ENCODE peak calls at places on chromosomes 13 and 19, in four cellular contexts. X is H1, N is H9, P is IMR-90. F is an unnamed sample.

GRCh38 chr13:28744656-28745055 is 25.9 kb upstream of the SLC46A3 start:
- DNase-seq in X (no peak), N (no peak), P (no peak), F (peak)

GRCh38 chr19:47124937-47125668 is 5.5 kb upstream of the SAE1 start:
- DNase-seq in X (no peak), N (peak), P (peak), F (peak)

GRCh38 chr13:43730642-43731041 is 56.1 kb downstream of the ENOX1 start:
- DNase-seq in X (no peak), N (no peak), P (peak), F (no peak)

GRCh38 chr19:32339988-32340874 is 5.2 kb upstream of the ZNF507 start:
- DNase-seq in X (no peak), N (peak), P (peak), F (peak)

GRCh38 chr13:37194428-37194861 is 89.0 kb upstream of the CSNK1A1L start:
- DNase-seq in X (no peak), N (no peak), P (peak), F (no peak)

GRCh38 chr13:53272873-53273272 is 244.3 kb downstream of the OLFM4 start:
- DNase-seq in X (no peak), N (no peak), P (no peak), F (peak)

GRCh38 chr13:99995503-99996176 is 14.1 kb downstream of the ZIC2 start:
- DNase-seq in X (no peak), N (no peak), P (no peak), F (peak)

GRCh38 chr19:48674921-48675824 is 2.4 kb upstream of the NTN5 start:
- DNase-seq in X (no peak), N (peak), P (peak), F (peak)

GRCh38 chr19:49455729-49456128 is 2.7 kb downstream of the ALDH16A1 start:
- DNase-seq in X (no peak), N (no peak), P (no peak), F (no peak)

GRCh38 chr19:33740811-33741396 is 55.8 kb upstream of the KCTD15 start:
- DNase-seq in X (peak), N (peak), P (peak), F (peak)

GRCh38 chr19:47122359-47123335 is 8.0 kb upstream of the SAE1 start:
- DNase-seq in X (no peak), N (no peak), P (peak), F (no peak)

GRCh38 chr13:63209330-63210017 is 1793.8 kb upstream of the PCDH20 start:
- DNase-seq in X (no peak), N (no peak), P (peak), F (no peak)

GRCh38 chr13:64723735-64724134 is 2506.4 kb downstream of the PCDH9 start:
- DNase-seq in X (peak), N (no peak), P (peak), F (peak)

GRCh38 chr19:12484371-12485322 is at the start of gene ZNF709:
- DNase-seq in X (peak), N (peak), P (peak), F (peak)

GRCh38 chr13:53631511-53631910 is 602.9 kb downstream of the OLFM4 start:
- DNase-seq in X (no peak), N (peak), P (no peak), F (peak)

GRCh38 chr13:109315481-109315880 is 470.9 kb downstream of the IRS2 start:
- DNase-seq in X (no peak), N (no peak), P (no peak), F (no peak)

GRCh38 chr19:54074851-54075250 is 6.3 kb downstream of the TARM1 start:
- DNase-seq in X (no peak), N (no peak), P (no peak), F (no peak)

GRCh38 chr13:93522486-93522885 is 295.9 kb downstream of the GPC6 start:
- DNase-seq in X (no peak), N (no peak), P (peak), F (peak)

GRCh38 chr19:31560021-31560770 is 211.0 kb upstream of the TSHZ3 start:
- DNase-seq in X (no peak), N (no peak), P (peak), F (no peak)

GRCh38 chr19:34603003-34603402 is 74.0 kb downstream of the SCGB2B2 start:
- DNase-seq in X (no peak), N (no peak), P (no peak), F (no peak)

GRCh38 chr19:55212447-55212846 is 3.1 kb upstream of the PTPRH start:
- DNase-seq in X (no peak), N (no peak), P (no peak), F (peak)

GRCh38 chr19:47263169-47263560 is 6.8 kb downstream of the CCDC9 start:
- DNase-seq in X (no peak), N (no peak), P (no peak), F (no peak)

GRCh38 chr13:45807520-45808099 is 43.9 kb downstream of the SIAH3 start:
- DNase-seq in X (no peak), N (peak), P (peak), F (peak)

GRCh38 chr13:45367995-45368394 is 27.0 kb upstream of the TPT1 start:
- DNase-seq in X (no peak), N (no peak), P (no peak), F (no peak)

GRCh38 chr19:40366697-40367561 is 18.4 kb downstream of the PLD3 start:
- DNase-seq in X (peak), N (peak), P (peak), F (peak)

GRCh38 chr13:46739447-46740125 is 57.4 kb downstream of the ESD start:
- DNase-seq in X (no peak), N (no peak), P (no peak), F (no peak)

GRCh38 chr13:95512957-95513356 is 39.6 kb upstream of the CLDN10 start:
- DNase-seq in X (no peak), N (no peak), P (no peak), F (no peak)

GRCh38 chr13:51760592-51760991 is 43.4 kb downstream of the DHRS12 start:
- DNase-seq in X (no peak), N (no peak), P (no peak), F (no peak)

GRCh38 chr19:3061214-3062161 is 807 bp downstream of the TLE5 start:
- DNase-seq in X (no peak), N (no peak), P (peak), F (no peak)

GRCh38 chr19:16025108-16026101 is 50.9 kb upstream of the TPM4 start:
- DNase-seq in X (no peak), N (peak), P (peak), F (peak)

GRCh38 chr13:32316476-32316875 is 1.2 kb downstream of the BRCA2 start:
- DNase-seq in X (no peak), N (no peak), P (no peak), F (no peak)

GRCh38 chr19:42316223-42317211 is 3.4 kb downstream of the TMEM145 start:
- DNase-seq in X (no peak), N (no peak), P (peak), F (no peak)

GRCh38 chr19:17469371-17470203 is 737 bp upstream of the SLC27A1 start:
- DNase-seq in X (peak), N (peak), P (peak), F (peak)

GRCh38 chr19:17469092-17469370 is 1.3 kb upstream of the SLC27A1 start:
- DNase-seq in X (no peak), N (no peak), P (peak), F (no peak)

GRCh38 chr19:17468302-17469091 is 1.8 kb upstream of the SLC27A1 start:
- DNase-seq in X (no peak), N (no peak), P (no peak), F (no peak)

GRCh38 chr19:17471410-17472125 is 1.2 kb downstream of the SLC27A1 start:
- DNase-seq in X (no peak), N (no peak), P (no peak), F (no peak)

GRCh38 chr19:17470204-17470841 is at the start of gene SLC27A1:
- DNase-seq in X (peak), N (peak), P (peak), F (peak)
- H4K5ac ChIP-seq in X (peak), N (no peak), P (peak), F (no peak)

GRCh38 chr13:39777021-39777420 is 121.6 kb downstream of the COG6 start:
- DNase-seq in X (no peak), N (no peak), P (no peak), F (peak)
- H3K4ac ChIP-seq in X (no peak), N (no peak), P (peak), F (no peak)

DNA sequence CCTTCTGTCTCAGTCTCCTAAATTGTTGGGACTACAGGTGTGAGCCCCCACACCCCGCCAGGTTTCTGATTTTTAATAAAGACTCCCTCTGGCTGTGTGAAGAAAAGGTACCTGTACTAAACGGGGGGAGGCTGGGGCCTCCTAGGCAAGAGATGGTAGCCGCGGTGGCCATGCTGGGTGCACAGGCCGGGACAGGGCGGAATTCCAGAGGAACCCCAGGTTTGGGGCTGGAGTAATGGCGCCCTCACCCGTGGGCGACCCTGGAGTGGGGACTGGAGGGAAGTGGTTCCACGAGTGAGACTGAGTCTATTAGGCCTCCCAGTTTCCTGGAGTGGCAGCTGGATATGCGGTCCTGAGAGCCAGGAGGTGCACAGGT is 1.6 kb upstream of the CBARP start:
- DNase-seq in X (no peak), N (no peak), P (no peak), F (no peak)
- H3K4me2 ChIP-seq in X (peak), N (peak), P (peak), F (no peak)

GRCh38 chr19:45217193-45217956 is 27.8 kb downstream of the EXOC3L2 start:
- DNase-seq in X (no peak), N (no peak), P (no peak), F (no peak)

GRCh38 chr19:45217957-45218334 is 27.3 kb downstream of the EXOC3L2 start:
- DNase-seq in X (no peak), N (no peak), P (no peak), F (no peak)

GRCh38 chr19:45213031-45213430 is 32.2 kb downstream of the EXOC3L2 start:
- DNase-seq in X (no peak), N (no peak), P (no peak), F (no peak)

GRCh38 chr19:45216677-45217076 is 28.5 kb downstream of the EXOC3L2 start:
- DNase-seq in X (no peak), N (no peak), P (no peak), F (no peak)

DNA sequence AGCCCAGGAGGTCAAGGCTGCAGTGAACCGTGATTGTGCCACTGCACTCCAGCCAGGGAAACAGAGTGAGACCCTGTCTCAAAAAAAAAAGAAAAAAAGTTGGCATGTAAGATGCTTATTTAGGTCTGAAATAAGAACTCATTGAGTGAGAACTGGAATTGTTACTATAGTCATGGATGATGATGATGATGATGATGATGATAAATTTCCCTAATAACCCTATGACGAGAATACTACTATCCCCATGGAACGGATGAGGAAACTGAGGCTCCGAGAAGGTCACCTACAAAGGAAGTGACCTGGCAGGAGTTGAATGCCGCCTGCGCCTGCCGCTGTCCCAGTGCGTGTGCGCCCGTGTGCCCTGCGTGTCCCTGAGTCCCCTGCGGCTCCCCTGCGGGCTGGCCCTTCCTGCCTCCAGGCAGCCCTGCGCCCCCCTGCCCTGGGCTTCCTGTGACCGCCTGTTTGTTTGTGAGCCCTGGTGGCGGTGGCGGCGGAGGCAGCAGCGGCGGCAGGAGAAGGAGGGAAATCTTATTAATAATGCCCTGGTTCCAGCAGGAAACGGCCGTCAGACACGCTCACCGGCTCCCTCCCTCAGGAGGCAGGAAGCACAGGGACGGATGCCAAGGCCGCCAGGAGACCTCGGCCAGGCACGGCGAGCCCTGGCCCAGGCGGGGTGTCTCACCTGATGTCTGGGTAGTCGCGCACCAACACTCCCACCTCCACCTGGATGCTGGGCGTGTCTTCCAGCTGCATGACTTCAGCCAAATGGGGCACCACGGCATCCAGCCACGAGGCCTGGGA is 29.6 kb downstream of the EXOC3L2 start:
- DNase-seq in X (no peak), N (peak), P (no peak), F (peak)
- H4K5ac ChIP-seq in X (no peak), N (no peak), P (no peak), F (no peak)

GRCh38 chr13:77460195-77460594 is 75.3 kb upstream of the SCEL start:
- DNase-seq in X (no peak), N (no peak), P (no peak), F (no peak)
- H3K4ac ChIP-seq in X (no peak), N (no peak), P (no peak), F (no peak)

GRCh38 chr19:18608102-18608804 is 1.7 kb upstream of the CRLF1 start:
- DNase-seq in X (no peak), N (no peak), P (no peak), F (no peak)
- H3K4me2 ChIP-seq in X (no peak), N (no peak), P (no peak), F (no peak)

DNA sequence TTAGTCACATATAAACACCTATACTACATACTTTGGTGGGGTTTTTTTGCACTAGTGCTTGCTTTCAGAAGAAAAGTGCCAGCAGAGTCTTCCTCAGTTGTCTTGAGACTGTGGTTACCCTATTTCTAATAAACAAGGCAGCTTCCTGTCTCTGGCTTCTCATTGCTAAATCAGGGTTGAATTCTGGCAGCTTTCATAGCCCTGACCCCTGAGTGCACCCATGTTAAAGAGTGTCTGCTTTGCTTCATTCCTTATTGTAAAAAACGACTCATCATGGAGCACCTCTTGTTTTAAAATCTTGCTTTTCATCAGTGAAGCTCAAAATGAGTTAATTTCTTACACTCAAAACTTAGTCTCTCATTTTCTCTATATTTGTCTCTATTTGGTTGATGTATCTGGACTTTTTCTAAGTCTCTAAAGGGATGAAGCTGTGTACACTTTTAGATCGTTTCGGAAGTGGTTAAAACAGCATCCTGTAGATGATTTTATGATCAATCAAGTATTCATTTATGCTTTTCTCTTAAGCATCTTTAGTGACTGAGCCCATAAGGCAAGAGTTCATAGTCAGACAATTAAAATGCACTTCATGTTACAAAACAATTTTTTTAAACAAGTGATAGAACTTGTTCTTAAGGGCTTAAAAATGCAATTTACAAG is 72.1 kb downstream of the KLF12 start:
- DNase-seq in X (no peak), N (no peak), P (peak), F (no peak)
- H4K5ac ChIP-seq in X (no peak), N (no peak), P (no peak), F (no peak)